ENCODE peak calls at places on chromosomes 3 and 15, in nine cellular contexts. V is effector memory CD4-positive, alpha-beta T cell; N is stomach; M is HAP-1; J is tibial nerve; B is GM12878; D is AG04450; F is HL-60; Q is heart right ventricle. A is an unnamed sample.

GRCh38 chr3:52317601-52318000 is 1.5 kb downstream of the DNAH1 start:
- DNase-seq in V (peak; percentile 47), N (peak; percentile 77), M (no peak), J (no peak), B (no peak), D (no peak), F (no peak), Q (peak; percentile 67), A (no peak)

GRCh38 chr3:89955141-89955540 is 847.7 kb downstream of the EPHA3 start:
- DNase-seq in V (no peak), N (no peak), M (no peak), J (no peak), B (no peak), D (no peak), F (no peak), Q (no peak), A (no peak)

GRCh38 chr3:39485547-39485946 is 18.1 kb downstream of the MOBP start:
- DNase-seq in V (no peak), N (no peak), M (no peak), J (no peak), B (no peak), D (no peak), F (no peak), Q (no peak), A (no peak)

GRCh38 chr3:47912006-47912504 is 104.2 kb downstream of the MAP4 start:
- DNase-seq in V (no peak), N (no peak), M (no peak), J (no peak), B (no peak), D (no peak), F (no peak), Q (no peak), A (no peak)

GRCh38 chr3:175274056-175274455 is 414.9 kb downstream of the NAALADL2 start:
- DNase-seq in V (no peak), N (no peak), M (no peak), J (no peak), B (peak; percentile 93), D (no peak), F (no peak), Q (no peak), A (no peak)

GRCh38 chr3:117995795-117996194 is 1038.9 kb downstream of the IGSF11 start:
- DNase-seq in V (no peak), N (no peak), M (no peak), J (no peak), B (no peak), D (no peak), F (no peak), Q (no peak), A (no peak)

GRCh38 chr15:98421419-98422085 is 226.8 kb upstream of the IGF1R start:
- DNase-seq in V (no peak), N (peak; percentile 75), M (peak; percentile 86), J (peak; percentile 61), B (no peak), D (no peak), F (peak; percentile 28), Q (peak; percentile 73), A (peak; percentile 44)

GRCh38 chr3:112020653-112021052 is 13.9 kb upstream of the TMPRSS7 start:
- DNase-seq in V (no peak), N (no peak), M (no peak), J (no peak), B (no peak), D (no peak), F (no peak), Q (no peak), A (no peak)

DNA sequence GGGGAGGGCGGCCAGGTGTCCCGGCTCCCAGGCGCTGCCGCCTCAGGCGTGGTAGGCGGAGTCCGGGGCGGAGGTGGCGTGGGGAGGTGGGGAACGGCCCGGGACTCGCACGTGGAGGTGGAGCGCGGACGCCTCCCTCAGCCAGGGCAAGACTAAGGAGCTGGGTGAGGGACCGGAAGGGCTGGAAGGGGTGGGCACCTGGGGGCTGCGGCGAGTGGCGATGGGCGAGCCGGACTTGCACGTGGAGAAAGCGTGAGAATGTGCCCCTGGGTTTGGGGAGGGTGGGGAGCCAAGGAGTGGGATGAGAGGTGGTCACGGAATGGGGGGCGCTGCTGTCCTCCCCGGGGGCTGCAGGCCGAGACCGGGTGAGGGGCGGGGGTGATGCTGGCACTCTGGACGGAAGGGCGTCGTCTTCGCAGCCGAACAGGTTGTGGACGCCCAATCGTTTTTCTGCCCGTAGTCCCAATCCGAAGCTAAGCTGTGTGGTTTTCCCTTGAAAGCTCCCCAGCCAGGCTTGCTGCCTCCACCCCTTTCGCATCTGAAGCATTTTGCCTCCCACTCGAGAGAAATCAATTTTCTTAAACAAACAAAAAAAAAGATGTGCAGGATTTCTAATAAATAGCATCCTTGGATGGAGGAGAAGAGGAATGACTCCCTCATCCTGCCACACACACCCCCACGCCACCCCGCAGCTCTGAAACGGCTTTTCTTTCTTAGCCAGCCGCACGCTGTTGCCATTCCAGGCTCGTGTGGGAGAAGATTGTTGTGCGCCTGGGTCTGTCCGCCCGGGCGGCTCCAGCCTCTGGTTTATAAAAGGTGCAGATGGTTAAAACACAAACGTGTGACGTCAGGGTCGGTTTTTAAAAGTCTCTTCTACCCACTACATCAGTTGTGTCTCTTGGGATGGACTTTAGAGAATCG is 62.5 kb upstream of the ANKRD28 start:
- DNase-seq in V (no peak), N (peak; percentile 29), M (peak; percentile 83), J (peak; percentile 6), B (no peak), D (peak; percentile 15), F (no peak), Q (no peak), A (peak; percentile 44)
- H3K4me3 ChIP-seq in V (peak overlapping the region; percentile 80), N (peak overlapping the region; percentile 96), M (peak overlapping the region; percentile 63), J (peak overlapping the region; percentile 100), B (peak overlapping the region; percentile 80), D (peak overlapping the region; percentile 87), F (peak overlapping the region; percentile 64), Q (peak overlapping the region; percentile 99), A (peak overlapping the region; percentile 94)

GRCh38 chr15:79458491-79458890 is 26.4 kb downstream of the MINAR1 start:
- DNase-seq in V (no peak), N (no peak), M (no peak), J (no peak), B (no peak), D (no peak), F (no peak), Q (no peak), A (no peak)

GRCh38 chr15:79466488-79466887 is 34.4 kb downstream of the MINAR1 start:
- DNase-seq in V (no peak), N (no peak), M (no peak), J (no peak), B (no peak), D (no peak), F (no peak), Q (no peak), A (no peak)

GRCh38 chr15:79463781-79464270 is 31.7 kb downstream of the MINAR1 start:
- DNase-seq in V (no peak), N (no peak), M (no peak), J (no peak), B (no peak), D (no peak), F (no peak), Q (no peak), A (no peak)

GRCh38 chr15:79459666-79460065 is 27.5 kb downstream of the MINAR1 start:
- DNase-seq in V (no peak), N (no peak), M (no peak), J (no peak), B (no peak), D (no peak), F (no peak), Q (no peak), A (no peak)

DNA sequence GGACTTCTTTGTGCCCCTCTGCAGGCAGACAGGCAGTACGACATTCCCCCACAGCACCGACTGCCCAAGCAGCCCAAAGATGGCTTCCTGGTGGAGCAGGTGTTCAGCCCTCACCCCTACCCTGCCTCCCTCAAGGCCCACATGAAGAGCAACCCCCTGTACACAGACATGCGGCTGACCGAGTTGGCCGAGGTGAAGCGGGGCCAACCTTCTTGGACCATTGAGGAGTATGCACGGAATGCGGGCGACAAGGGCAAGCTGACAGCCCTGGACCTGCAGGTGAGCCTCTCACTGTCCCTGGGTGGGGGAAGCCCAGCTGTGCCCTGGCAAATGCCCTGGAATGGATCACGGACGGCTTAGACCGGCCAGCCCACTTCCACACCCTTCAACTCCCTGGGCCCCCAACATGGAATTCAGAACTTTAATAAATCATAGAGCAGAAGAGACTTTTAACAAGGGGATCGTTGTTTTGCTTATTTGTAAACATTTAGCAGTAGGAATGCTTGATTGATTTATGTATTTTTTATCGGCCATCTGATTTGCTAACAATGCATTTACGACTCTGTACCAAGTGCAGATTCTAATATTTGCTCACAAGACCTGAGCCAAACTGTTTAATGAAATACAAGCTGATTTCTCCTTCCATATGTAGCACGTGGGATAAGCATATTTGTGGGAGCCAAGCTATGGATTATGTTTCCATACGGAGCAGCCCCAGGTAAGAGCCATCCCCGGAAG is 31.1 kb downstream of the MINAR1 start:
- DNase-seq in V (no peak), N (no peak), M (no peak), J (no peak), B (no peak), D (no peak), F (no peak), Q (no peak), A (no peak)
- H3K4me3 ChIP-seq in V (no peak overlapping the region), N (no peak overlapping the region), M (no peak overlapping the region), J (no peak overlapping the region), B (no peak overlapping the region), D (no peak overlapping the region), F (no peak overlapping the region), Q (no peak overlapping the region), A (no peak overlapping the region)

DNA sequence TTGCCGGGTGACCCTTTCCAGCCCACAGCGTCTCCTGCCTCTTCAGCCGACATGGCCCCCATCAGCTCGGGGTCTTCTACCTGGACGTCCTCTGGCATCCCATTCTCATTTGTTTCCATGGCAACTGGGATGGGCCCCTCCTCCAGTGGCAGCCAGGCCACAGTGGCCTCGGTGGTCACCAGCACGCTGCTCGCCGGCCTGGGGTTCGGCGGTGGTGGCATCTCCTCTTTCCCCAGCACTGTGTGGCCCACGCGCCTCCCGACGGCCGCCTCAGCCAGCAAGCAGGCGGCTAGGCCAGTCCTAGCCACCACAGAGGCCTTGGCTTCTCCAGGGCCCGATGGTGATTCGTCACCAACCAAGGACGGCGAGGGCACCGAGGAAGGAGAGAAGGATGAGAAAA is 170.2 kb downstream of the FEZF2 start:
- DNase-seq in V (no peak), N (no peak), M (no peak), J (no peak), B (no peak), D (no peak), F (no peak), Q (no peak), A (no peak)
- H3K4me3 ChIP-seq in V (no peak overlapping the region), N (no peak overlapping the region), M (no peak overlapping the region), J (no peak overlapping the region), B (no peak overlapping the region), D (no peak overlapping the region), F (no peak overlapping the region), Q (no peak overlapping the region), A (no peak overlapping the region)

GRCh38 chr15:56918046-56918906 is at the start of gene TCF12:
- DNase-seq in V (peak; percentile 80), N (peak; percentile 93), M (peak; percentile 99), J (peak; percentile 89), B (peak; percentile 68), D (peak; percentile 95), F (peak; percentile 88), Q (peak; percentile 96), A (peak; percentile 97)

GRCh38 chr15:56919708-56920637 is 1.5 kb downstream of the TCF12 start:
- DNase-seq in V (no peak), N (no peak), M (peak; percentile 52), J (no peak), B (no peak), D (no peak), F (no peak), Q (peak; percentile 23), A (no peak)

GRCh38 chr15:56927816-56928215 is 9.4 kb downstream of the TCF12 start:
- DNase-seq in V (no peak), N (no peak), M (peak; percentile 23), J (no peak), B (no peak), D (no peak), F (no peak), Q (no peak), A (no peak)

GRCh38 chr15:56918907-56919707 is 663 bp downstream of the TCF12 start:
- DNase-seq in V (peak; percentile 51), N (peak; percentile 53), M (peak; percentile 64), J (no peak), B (no peak), D (no peak), F (peak; percentile 31), Q (peak; percentile 53), A (peak; percentile 85)

GRCh38 chr15:56923174-56923579 is 4.7 kb downstream of the TCF12 start:
- DNase-seq in V (no peak), N (no peak), M (no peak), J (no peak), B (no peak), D (no peak), F (no peak), Q (no peak), A (no peak)
- H3K4me3 ChIP-seq in V (no peak overlapping the region), N (no peak overlapping the region), M (no peak overlapping the region), J (no peak overlapping the region), B (peak overlapping the region; percentile 2), D (no peak overlapping the region), F (no peak overlapping the region), Q (no peak overlapping the region), A (no peak overlapping the region)